ENCODE peak calls at places on chromosomes 3 and 15, in four cellular contexts. Q is K562, L is IMR-90, F is GM12878. Z is an unnamed sample.

GRCh38 chr3:189277711-189278110 is 105.9 kb downstream of the TPRG1 start:
- DNase-seq in Q (no peak), L (no peak), F (no peak), Z (no peak)

GRCh38 chr3:62208385-62208784 is 165.0 kb downstream of the FEZF2 start:
- DNase-seq in Q (no peak), L (no peak), F (no peak), Z (no peak)

GRCh38 chr3:72487078-72487765 is 361.0 kb downstream of the SHQ1 start:
- DNase-seq in Q (peak; percentile 66), L (peak; percentile 85), F (no peak), Z (peak; percentile 45)

GRCh38 chr3:151146731-151147091 is 56.3 kb downstream of the GPR171 start:
- DNase-seq in Q (no peak), L (no peak), F (no peak), Z (no peak)

GRCh38 chr15:58065445-58066041 is at the start of gene ALDH1A2:
- DNase-seq in Q (peak; percentile 89), L (no peak), F (no peak), Z (peak; percentile 72)

GRCh38 chr15:31274496-31275330 is 51.9 kb upstream of the KLF13 start:
- DNase-seq in Q (no peak), L (peak; percentile 3), F (no peak), Z (no peak)

GRCh38 chr3:108131105-108131794 is 40.4 kb upstream of the CD47 start:
- DNase-seq in Q (no peak), L (peak; percentile 96), F (no peak), Z (peak; percentile 62)

GRCh38 chr15:77541421-77542181 is 91.1 kb downstream of the LINGO1 start:
- DNase-seq in Q (no peak), L (peak; percentile 22), F (no peak), Z (no peak)

GRCh38 chr3:15633159-15633558 is 31.6 kb downstream of the BTD start:
- DNase-seq in Q (no peak), L (no peak), F (no peak), Z (no peak)

GRCh38 chr3:61777483-61777882 is 216.1 kb downstream of the PTPRG start:
- DNase-seq in Q (no peak), L (no peak), F (no peak), Z (no peak)

GRCh38 chr3:52606373-52607085 is 70.1 kb downstream of the UQCC5 start:
- DNase-seq in Q (peak; percentile 5), L (peak; percentile 41), F (no peak), Z (peak; percentile 32)

GRCh38 chr15:92244703-92245102 is 149.0 kb upstream of the ST8SIA2 start:
- DNase-seq in Q (peak; percentile 11), L (no peak), F (no peak), Z (no peak)

GRCh38 chr3:192417559-192418055 is 309.7 kb downstream of the FGF12 start:
- DNase-seq in Q (no peak), L (no peak), F (no peak), Z (peak; percentile 27)

GRCh38 chr3:185715091-185715490 is 109.8 kb downstream of the IGF2BP2 start:
- DNase-seq in Q (no peak), L (peak; percentile 56), F (no peak), Z (peak; percentile 57)

GRCh38 chr3:55885721-55886120 is 398.6 kb upstream of the WNT5A start:
- DNase-seq in Q (no peak), L (peak; percentile 82), F (no peak), Z (peak; percentile 84)

GRCh38 chr15:99493461-99493860 is 72.3 kb upstream of the MEF2A start:
- DNase-seq in Q (no peak), L (no peak), F (no peak), Z (no peak)

GRCh38 chr3:71486831-71487230 is 96.7 kb downstream of the FOXP1 start:
- DNase-seq in Q (no peak), L (no peak), F (no peak), Z (no peak)

GRCh38 chr3:188323067-188323842 is 169.3 kb downstream of the LPP start:
- DNase-seq in Q (no peak), L (no peak), F (no peak), Z (no peak)

GRCh38 chr3:59423707-59424106 is 373.9 kb upstream of the CFAP20DC start:
- DNase-seq in Q (no peak), L (no peak), F (no peak), Z (no peak)

GRCh38 chr15:57554063-57554820 is 37.5 kb upstream of the MYZAP start:
- DNase-seq in Q (no peak), L (no peak), F (no peak), Z (peak; percentile 95)

GRCh38 chr3:23738946-23739345 is 66.8 kb upstream of the UBE2E1 start:
- DNase-seq in Q (no peak), L (peak; percentile 17), F (no peak), Z (no peak)

GRCh38 chr3:50167069-50167781 is 12.1 kb downstream of the SEMA3F start:
- DNase-seq in Q (no peak), L (peak; percentile 36), F (no peak), Z (peak; percentile 59)

GRCh38 chr3:4491873-4492239 is 1.3 kb upstream of the ITPR1 start:
- DNase-seq in Q (no peak), L (no peak), F (no peak), Z (no peak)

GRCh38 chr3:4494807-4495200 is 1.7 kb downstream of the ITPR1 start:
- DNase-seq in Q (no peak), L (no peak), F (no peak), Z (no peak)

GRCh38 chr3:4492240-4493007 is 724 bp upstream of the ITPR1 start:
- DNase-seq in Q (peak; percentile 47), L (peak; percentile 58), F (no peak), Z (peak; percentile 65)

GRCh38 chr3:4493931-4494806 is 1.0 kb downstream of the ITPR1 start:
- DNase-seq in Q (peak; percentile 46), L (peak; percentile 21), F (no peak), Z (peak; percentile 46)

GRCh38 chr3:4493008-4493930 is at the start of gene ITPR1:
- DNase-seq in Q (peak; percentile 99), L (peak; percentile 98), F (peak; percentile 96), Z (peak; percentile 99)
- TF ChIP-seq CTCF in Q (peak; percentile 39), L (no peak), F (no peak), Z (no peak)

GRCh38 chr15:88635343-88635742 is 3.5 kb upstream of the ISG20 start:
- DNase-seq in Q (no peak), L (no peak), F (no peak), Z (no peak)
- TF ChIP-seq FOS in Q (no peak), L (no peak), F (no peak), Z (no peak)

DNA sequence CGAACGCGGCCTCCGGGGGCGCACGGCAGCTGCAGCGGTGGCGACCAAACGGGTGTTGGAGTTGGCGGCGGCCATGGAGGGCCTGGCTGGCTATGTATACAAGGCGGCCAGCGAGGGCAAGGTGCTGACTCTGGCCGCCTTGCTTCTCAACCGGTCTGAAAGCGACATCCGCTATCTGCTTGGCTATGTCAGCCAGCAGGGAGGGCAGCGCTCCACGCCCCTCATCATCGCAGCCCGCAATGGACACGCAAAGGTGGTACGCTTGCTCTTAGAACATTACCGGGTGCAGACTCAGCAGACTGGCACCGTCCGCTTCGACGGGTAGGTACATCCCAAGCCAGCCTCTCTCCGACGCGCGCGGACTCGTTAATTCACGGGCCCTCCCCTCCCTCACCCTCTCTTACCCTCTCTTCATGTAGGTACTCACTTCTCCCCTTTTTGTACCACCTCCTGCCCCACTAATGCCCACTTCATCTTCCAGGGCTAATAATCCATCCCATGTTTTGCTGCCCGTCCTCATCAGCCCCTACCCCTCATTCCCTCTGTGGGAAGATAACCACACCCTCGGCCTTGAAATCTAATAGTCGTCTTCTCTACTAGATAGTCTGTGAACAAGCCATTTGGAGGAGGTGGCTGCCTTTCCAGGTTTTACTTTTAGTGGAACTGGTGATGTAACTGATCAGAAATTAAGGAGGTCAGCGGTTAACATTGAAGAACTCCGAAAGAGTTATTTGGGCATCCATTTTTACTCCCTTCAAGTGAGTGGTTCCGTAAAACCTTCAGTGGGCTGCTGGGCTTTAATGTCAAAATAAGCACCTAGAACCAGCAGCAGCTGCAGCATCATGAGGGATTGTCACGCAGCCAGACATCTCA is 1.0 kb downstream of the FEM1B start:
- DNase-seq in Q (peak; percentile 29), L (peak; percentile 35), F (no peak), Z (peak; percentile 79)
- TF ChIP-seq CTCF in Q (peak; percentile 48), L (peak; percentile 42), F (peak; percentile 59), Z (peak; percentile 67)

GRCh38 chr3:45425237-45425933 is 37.0 kb downstream of the LARS2 start:
- DNase-seq in Q (no peak), L (no peak), F (no peak), Z (peak; percentile 51)

DNA sequence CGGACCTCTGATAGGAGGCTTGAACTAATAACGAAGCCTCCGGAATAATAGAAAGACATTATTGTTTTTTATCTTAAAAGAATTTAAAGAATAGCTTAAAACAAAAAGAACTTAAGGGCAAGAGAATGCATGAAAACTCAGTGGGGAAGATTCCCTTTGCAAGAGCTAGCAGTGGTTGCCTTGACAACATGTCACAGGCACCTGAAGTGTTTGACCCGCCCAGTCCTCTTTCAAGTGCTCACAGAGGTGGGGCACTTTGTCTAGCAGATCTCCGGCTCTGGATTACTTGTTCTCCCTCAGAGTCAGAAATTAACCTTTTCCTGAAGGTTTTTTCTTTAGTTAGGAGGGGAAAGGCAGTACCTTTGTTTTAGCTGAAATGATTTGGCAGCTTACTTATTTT is 37.8 kb downstream of the LARS2 start:
- DNase-seq in Q (no peak), L (no peak), F (no peak), Z (no peak)
- TF ChIP-seq FOS in Q (no peak), L (no peak), F (no peak), Z (no peak)

GRCh38 chr3:163916596-163917560 is 1161.4 kb downstream of the SI start:
- DNase-seq in Q (no peak), L (no peak), F (no peak), Z (no peak)
- TF ChIP-seq CTCF in Q (peak; percentile 7), L (no peak), F (no peak), Z (no peak)

DNA sequence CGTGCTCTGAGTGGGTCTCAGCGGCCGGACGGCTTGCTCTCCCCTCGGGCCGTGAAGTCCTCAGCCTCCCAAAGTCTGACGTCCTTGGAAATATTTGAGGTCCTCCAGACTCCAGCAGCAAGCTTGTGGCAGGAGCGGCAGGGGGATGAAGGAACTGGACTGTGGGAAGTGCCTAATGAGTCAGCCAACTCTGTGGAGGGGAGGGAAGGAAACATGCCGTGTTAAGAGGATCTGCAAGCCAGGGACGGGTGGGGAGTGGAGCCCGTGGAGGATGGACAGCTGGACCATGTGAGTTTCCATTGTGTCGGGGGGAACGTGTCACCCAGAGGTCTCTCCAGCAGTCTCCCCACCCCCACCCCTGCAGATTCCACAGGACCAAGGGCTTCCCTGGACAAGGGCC is 39.4 kb upstream of the IDH2 start:
- DNase-seq in Q (peak; percentile 37), L (peak; percentile 66), F (no peak), Z (peak; percentile 45)
- TF ChIP-seq FOS in Q (no peak), L (no peak), F (no peak), Z (peak; percentile 55)